ENCODE peak calls at places on chromosomes 12 and 14, in eight cellular contexts. U is GM23338, C is PC-9, V is HCT116, B is H9, Y is OCI-LY7, D is mammary epithelial cell, S is MM.1S. N is an unnamed sample. For H3K4me1, the result is how much of the 10 kb centered on the place peaks cover.

GRCh38 chr12:49963976-49964815 is 2.5 kb downstream of the AQP5 start:
- DNase-seq in U (no peak), C (no peak), V (no peak), B (no peak), Y (no peak), D (no peak), S (no peak), N (no peak)

GRCh38 chr14:81169711-81170103 is 51.1 kb downstream of the GTF2A1 start:
- DNase-seq in U (peak), C (no peak), V (no peak), B (peak), Y (peak), D (peak), S (no peak), N (peak)

GRCh38 chr14:33642080-33642479 is 308.8 kb downstream of the EGLN3 start:
- DNase-seq in U (peak), C (no peak), V (no peak), B (no peak), Y (no peak), D (no peak), S (no peak), N (no peak)

GRCh38 chr12:11513288-11513687 is 117.9 kb upstream of the PRB2 start:
- DNase-seq in U (peak), C (no peak), V (peak), B (peak), Y (peak), D (no peak), S (no peak), N (peak)

GRCh38 chr14:102225936-102226335 is 79.0 kb downstream of the MOK start:
- DNase-seq in U (no peak), C (no peak), V (no peak), B (no peak), Y (no peak), D (no peak), S (no peak), N (no peak)

GRCh38 chr12:126770188-126770587 is 1496.8 kb upstream of the TMEM132C start:
- DNase-seq in U (no peak), C (no peak), V (no peak), B (no peak), Y (no peak), D (no peak), S (no peak), N (no peak)

GRCh38 chr12:79560165-79560889 is 130.4 kb downstream of the PAWR start:
- DNase-seq in U (no peak), C (no peak), V (no peak), B (no peak), Y (no peak), D (no peak), S (no peak), N (no peak)

GRCh38 chr12:122989874-122990400 is 9.5 kb downstream of the ARL6IP4 start:
- DNase-seq in U (no peak), C (no peak), V (no peak), B (no peak), Y (no peak), D (no peak), S (no peak), N (no peak)

GRCh38 chr12:1282670-1283361 is 291.8 kb downstream of the ERC1 start:
- DNase-seq in U (peak), C (no peak), V (no peak), B (no peak), Y (no peak), D (no peak), S (no peak), N (no peak)

GRCh38 chr14:26594756-26595545 is 2.9 kb downstream of the NOVA1 start:
- DNase-seq in U (peak), C (no peak), V (no peak), B (no peak), Y (no peak), D (no peak), S (no peak), N (no peak)

GRCh38 chr14:24072436-24072835 is 1.1 kb downstream of the CPNE6 start:
- DNase-seq in U (no peak), C (no peak), V (no peak), B (no peak), Y (no peak), D (no peak), S (no peak), N (no peak)

GRCh38 chr12:91009319-91009950 is 4.7 kb upstream of the EPYC start:
- DNase-seq in U (no peak), C (no peak), V (no peak), B (no peak), Y (no peak), D (peak), S (peak), N (no peak)

GRCh38 chr14:23177181-23177580 is 6.3 kb downstream of the SLC7A8 start:
- DNase-seq in U (no peak), C (peak), V (no peak), B (no peak), Y (no peak), D (no peak), S (no peak), N (no peak)

GRCh38 chr14:95319312-95320075 is at the start of gene CLMN:
- DNase-seq in U (peak), C (no peak), V (peak), B (peak), Y (peak), D (peak), S (peak), N (peak)

GRCh38 chr12:54932691-54933090 is 51.9 kb downstream of the TESPA1 start:
- DNase-seq in U (no peak), C (no peak), V (no peak), B (no peak), Y (no peak), D (peak), S (no peak), N (no peak)

GRCh38 chr12:29796823-29797263 is 13.1 kb upstream of the TMTC1 start:
- DNase-seq in U (no peak), C (peak), V (peak), B (no peak), Y (no peak), D (peak), S (no peak), N (no peak)

GRCh38 chr14:69360438-69361108 is 37.5 kb downstream of the ERH start:
- DNase-seq in U (no peak), C (no peak), V (no peak), B (no peak), Y (peak), D (no peak), S (no peak), N (peak)

GRCh38 chr12:56221233-56221756 is 427 bp downstream of the RNF41 start:
- DNase-seq in U (peak), C (no peak), V (no peak), B (peak), Y (no peak), D (peak), S (no peak), N (no peak)

GRCh38 chr14:99716850-99717681 is 33.0 kb downstream of the CYP46A1 start:
- DNase-seq in U (no peak), C (no peak), V (no peak), B (no peak), Y (no peak), D (no peak), S (no peak), N (no peak)

GRCh38 chr14:80536456-80536855 is 325.2 kb upstream of the DIO2 start:
- DNase-seq in U (no peak), C (no peak), V (no peak), B (no peak), Y (no peak), D (no peak), S (no peak), N (no peak)

GRCh38 chr14:102819790-102820330 is 42.6 kb downstream of the TRAF3 start:
- DNase-seq in U (no peak), C (no peak), V (no peak), B (no peak), Y (no peak), D (no peak), S (peak), N (no peak)

GRCh38 chr12:26744042-26744626 is 88.9 kb downstream of the ITPR2 start:
- DNase-seq in U (no peak), C (no peak), V (no peak), B (no peak), Y (no peak), D (no peak), S (no peak), N (no peak)

GRCh38 chr14:99188721-99189120 is 83.3 kb downstream of the BCL11B start:
- DNase-seq in U (peak), C (no peak), V (no peak), B (peak), Y (no peak), D (no peak), S (no peak), N (no peak)

GRCh38 chr14:79057333-79057732 is 887.2 kb downstream of the NRXN3 start:
- DNase-seq in U (no peak), C (no peak), V (no peak), B (no peak), Y (no peak), D (no peak), S (no peak), N (no peak)
- H3K4me1 ChIP-seq in U (under half), C (under half), V (under half), B (under half), Y (under half), D (under half), S (under half), N (under half)

GRCh38 chr12:114311966-114312365 is 94.0 kb downstream of the TBX5 start:
- DNase-seq in U (no peak), C (no peak), V (no peak), B (no peak), Y (no peak), D (no peak), S (no peak), N (no peak)

GRCh38 chr12:114316076-114316475 is 89.9 kb downstream of the TBX5 start:
- DNase-seq in U (peak), C (no peak), V (no peak), B (no peak), Y (no peak), D (no peak), S (no peak), N (no peak)

GRCh38 chr12:114314403-114314802 is 91.5 kb downstream of the TBX5 start:
- DNase-seq in U (no peak), C (no peak), V (no peak), B (no peak), Y (no peak), D (no peak), S (no peak), N (no peak)

GRCh38 chr12:114313910-114314309 is 92.0 kb downstream of the TBX5 start:
- DNase-seq in U (peak), C (no peak), V (no peak), B (no peak), Y (no peak), D (no peak), S (no peak), N (no peak)

DNA sequence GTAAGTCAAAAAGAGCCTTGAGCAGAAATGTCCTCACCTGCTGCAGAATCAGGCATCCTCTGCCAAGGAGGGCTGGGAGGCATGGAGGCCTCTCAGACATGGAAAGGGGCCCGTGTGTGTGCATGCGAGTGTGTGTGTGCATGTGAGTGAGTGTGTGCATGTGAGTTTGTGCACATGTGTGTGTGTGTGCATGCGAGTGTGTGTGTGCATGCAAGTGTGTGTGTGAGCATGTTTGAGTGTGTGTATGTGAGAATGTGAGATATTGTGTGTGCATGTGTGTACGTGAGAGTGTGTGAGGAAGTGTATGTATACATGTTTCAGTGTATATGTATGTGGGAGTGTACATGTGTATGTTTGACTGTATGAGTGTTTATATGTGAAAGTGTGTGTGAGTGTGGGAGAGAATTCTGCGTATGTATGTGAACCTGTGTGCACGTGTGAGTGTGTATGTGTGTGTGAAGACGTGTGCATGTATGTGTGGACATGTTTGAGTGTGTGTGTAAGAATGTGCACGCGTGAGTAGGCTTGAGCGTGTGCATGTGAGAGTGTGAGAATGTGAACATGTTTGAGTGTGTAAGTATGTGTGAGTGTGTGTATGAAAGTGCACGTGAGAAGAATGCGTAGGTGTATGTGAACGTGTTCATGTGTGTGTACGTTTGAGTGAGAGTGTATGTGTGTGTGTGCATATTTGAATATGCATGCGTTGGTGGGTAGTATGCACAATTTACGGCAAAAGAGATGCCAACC is 90.8 kb downstream of the TBX5 start:
- DNase-seq in U (no peak), C (no peak), V (no peak), B (no peak), Y (no peak), D (no peak), S (no peak), N (no peak)
- H2AFZ ChIP-seq in U (no peak), C (no peak), V (no peak), B (no peak), Y (no peak), D (no peak), S (no peak), N (no peak)

GRCh38 chr12:6118891-6119568 is 5.4 kb downstream of the VWF start:
- DNase-seq in U (no peak), C (no peak), V (no peak), B (no peak), Y (no peak), D (no peak), S (no peak), N (no peak)
- H3K4me1 ChIP-seq in U (under half), C (under half), V (under half), B (under half), Y (under half), D (under half), S (under half), N (under half)

GRCh38 chr14:96861568-96862310 is 64.6 kb downstream of the VRK1 start:
- DNase-seq in U (peak), C (no peak), V (no peak), B (peak), Y (no peak), D (no peak), S (no peak), N (no peak)

GRCh38 chr14:96863986-96864330 is 66.8 kb downstream of the VRK1 start:
- DNase-seq in U (no peak), C (no peak), V (no peak), B (no peak), Y (no peak), D (no peak), S (no peak), N (no peak)

GRCh38 chr14:96863327-96863985 is 66.3 kb downstream of the VRK1 start:
- DNase-seq in U (peak), C (no peak), V (no peak), B (no peak), Y (no peak), D (no peak), S (no peak), N (no peak)

GRCh38 chr14:96852823-96853422 is 55.7 kb downstream of the VRK1 start:
- DNase-seq in U (peak), C (no peak), V (peak), B (no peak), Y (peak), D (peak), S (no peak), N (peak)

GRCh38 chr14:96858643-96859042 is 61.5 kb downstream of the VRK1 start:
- DNase-seq in U (no peak), C (no peak), V (no peak), B (no peak), Y (no peak), D (no peak), S (no peak), N (no peak)
- H2AFZ ChIP-seq in U (no peak), C (no peak), V (no peak), B (no peak), Y (no peak), D (no peak), S (no peak), N (no peak)

GRCh38 chr12:57887631-57888406 is 41.3 kb upstream of the CTDSP2 start:
- DNase-seq in U (peak), C (peak), V (no peak), B (peak), Y (no peak), D (peak), S (no peak), N (no peak)

GRCh38 chr12:57889541-57889989 is 43.0 kb upstream of the CTDSP2 start:
- DNase-seq in U (no peak), C (no peak), V (no peak), B (peak), Y (no peak), D (no peak), S (no peak), N (no peak)

GRCh38 chr12:57888407-57889157 is 42.1 kb upstream of the CTDSP2 start:
- DNase-seq in U (peak), C (peak), V (no peak), B (peak), Y (peak), D (peak), S (peak), N (no peak)

GRCh38 chr12:57885207-57885606 is 38.7 kb upstream of the CTDSP2 start:
- DNase-seq in U (no peak), C (no peak), V (no peak), B (no peak), Y (no peak), D (no peak), S (no peak), N (no peak)

GRCh38 chr12:57886590-57887363 is 40.2 kb upstream of the CTDSP2 start:
- DNase-seq in U (no peak), C (no peak), V (no peak), B (no peak), Y (no peak), D (no peak), S (no peak), N (no peak)
- H3K4me1 ChIP-seq in U (under half), C (under half), V (under half), B (under half), Y (under half), D (under half), S (under half), N (under half)

GRCh38 chr14:49955013-49955412 is 62.1 kb downstream of the ARF6 start:
- DNase-seq in U (no peak), C (no peak), V (no peak), B (no peak), Y (no peak), D (no peak), S (no peak), N (no peak)
- H2AFZ ChIP-seq in U (no peak), C (no peak), V (no peak), B (no peak), Y (no peak), D (peak), S (no peak), N (peak)

GRCh38 chr14:75168586-75169335 is 7.7 kb downstream of the TMED10 start:
- DNase-seq in U (no peak), C (peak), V (no peak), B (no peak), Y (no peak), D (no peak), S (no peak), N (no peak)

GRCh38 chr14:75162631-75163030 is 13.8 kb downstream of the TMED10 start:
- DNase-seq in U (peak), C (no peak), V (no peak), B (no peak), Y (no peak), D (no peak), S (no peak), N (no peak)

GRCh38 chr14:75164809-75165208 is 11.6 kb downstream of the TMED10 start:
- DNase-seq in U (no peak), C (no peak), V (no peak), B (no peak), Y (no peak), D (no peak), S (no peak), N (no peak)

GRCh38 chr14:75163677-75164076 is 12.7 kb downstream of the TMED10 start:
- DNase-seq in U (no peak), C (no peak), V (no peak), B (no peak), Y (no peak), D (no peak), S (no peak), N (no peak)

DNA sequence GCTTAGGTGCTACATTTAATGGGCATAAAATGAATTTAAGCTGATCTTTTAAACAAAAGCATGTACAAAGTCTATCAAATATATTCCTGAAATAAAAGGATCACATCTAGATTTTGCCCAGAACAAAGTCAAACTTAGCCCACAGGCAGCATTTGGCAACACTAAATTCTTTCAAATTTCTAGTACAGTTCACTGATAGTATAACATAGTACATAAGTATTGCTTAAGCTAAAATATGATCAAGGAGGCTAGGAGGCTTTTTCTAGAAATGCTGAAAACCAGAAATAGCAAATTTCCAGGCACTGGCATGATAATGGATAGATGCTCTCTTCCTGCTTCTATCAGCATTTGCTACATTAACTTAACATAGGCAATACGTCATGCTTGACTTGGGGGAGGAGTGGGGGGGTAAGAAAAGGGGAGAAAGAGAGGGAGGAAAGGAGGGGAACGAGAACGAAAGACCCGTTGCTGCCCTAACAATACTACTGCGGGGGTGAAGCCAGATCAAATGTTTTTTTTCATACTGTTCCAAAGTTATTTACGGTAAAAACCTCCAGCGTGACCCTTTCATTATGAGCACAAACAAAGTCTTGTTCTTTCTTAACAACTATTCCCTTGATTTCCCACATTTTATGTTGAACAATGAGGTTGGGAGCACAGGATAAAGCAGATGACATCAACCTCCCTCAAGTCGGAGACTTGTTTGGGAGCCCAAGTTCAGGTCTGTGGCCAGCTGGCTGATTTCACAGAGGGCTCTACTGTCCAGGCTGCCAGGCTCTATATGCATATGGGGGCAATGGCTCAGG is 10.6 kb downstream of the TMED10 start:
- DNase-seq in U (no peak), C (no peak), V (no peak), B (no peak), Y (no peak), D (no peak), S (no peak), N (no peak)
- H3K4me1 ChIP-seq in U (under half), C (under half), V (under half), B (under half), Y (under half), D (under half), S (under half), N (under half)

GRCh38 chr12:51186465-51186864 is 13.5 kb upstream of the TFCP2 start:
- DNase-seq in U (no peak), C (no peak), V (no peak), B (no peak), Y (peak), D (no peak), S (no peak), N (no peak)

GRCh38 chr12:51181558-51181957 is 8.6 kb upstream of the TFCP2 start:
- DNase-seq in U (no peak), C (no peak), V (no peak), B (no peak), Y (no peak), D (no peak), S (no peak), N (no peak)

GRCh38 chr12:51185171-51185717 is 12.3 kb upstream of the TFCP2 start:
- DNase-seq in U (no peak), C (no peak), V (no peak), B (no peak), Y (no peak), D (no peak), S (no peak), N (no peak)

GRCh38 chr12:51183349-51183748 is 10.4 kb upstream of the TFCP2 start:
- DNase-seq in U (no peak), C (no peak), V (no peak), B (no peak), Y (no peak), D (no peak), S (no peak), N (no peak)

GRCh38 chr12:51183816-51184215 is 10.9 kb upstream of the TFCP2 start:
- DNase-seq in U (peak), C (no peak), V (no peak), B (no peak), Y (no peak), D (peak), S (no peak), N (no peak)
- H2AFZ ChIP-seq in U (peak), C (no peak), V (no peak), B (no peak), Y (peak), D (no peak), S (no peak), N (no peak)

N was measured in Karpas-422.